ENCODE peak calls at places on chromosomes 13 and 19, in five cellular contexts. J, L, K, A and F are unnamed samples.

GRCh38 chr13:58953638-58954037 is 1210.1 kb downstream of the DIAPH3 start:
- DNase-seq in A (no peak), J (no peak), K (no peak), L (peak; percentile 92), F (no peak)

GRCh38 chr19:42113641-42114348 is 18.5 kb downstream of the POU2F2 start:
- DNase-seq in K (no peak), A (peak; percentile 67), L (peak; percentile 95), J (no peak), F (no peak)

GRCh38 chr13:88288326-88288725 is 617.2 kb downstream of the SLITRK5 start:
- DNase-seq in A (no peak), L (no peak), J (no peak), K (no peak), F (no peak)

GRCh38 chr19:55353803-55354697 is 469 bp downstream of the COX6B2 start:
- DNase-seq in J (no peak), L (peak; percentile 74), K (peak; percentile 62), A (peak; percentile 84), F (no peak)

GRCh38 chr13:43805071-43805468 is 18.3 kb upstream of the ENOX1 start:
- DNase-seq in J (no peak), A (peak; percentile 45), L (no peak), K (no peak), F (no peak)

GRCh38 chr13:74891610-74892009 is 590.4 kb downstream of the TBC1D4 start:
- DNase-seq in L (no peak), J (no peak), K (no peak), A (no peak), F (no peak)

GRCh38 chr13:48661112-48661511 is 7.4 kb downstream of the CYSLTR2 start:
- DNase-seq in J (no peak), K (no peak), L (no peak), A (no peak), F (no peak)

GRCh38 chr19:3132971-3133792 is 2.7 kb upstream of the GNA15 start:
- DNase-seq in K (peak; percentile 56), L (no peak), J (peak; percentile 66), A (no peak), F (no peak)

GRCh38 chr13:50227356-50227755 is 212.1 kb downstream of the KCNRG start:
- DNase-seq in K (no peak), L (no peak), J (no peak), A (no peak), F (no peak)

GRCh38 chr19:3537101-3537437 is 1.9 kb upstream of the TEKTIP1 start:
- DNase-seq in K (no peak), A (no peak), J (no peak), L (no peak), F (no peak)

GRCh38 chr13:86002921-86003488 is 203.8 kb upstream of the SLITRK6 start:
- DNase-seq in J (no peak), K (no peak), A (no peak), L (no peak), F (no peak)

GRCh38 chr19:15108145-15108844 is 1.1 kb downstream of the SYDE1 start:
- DNase-seq in A (no peak), K (no peak), L (no peak), J (no peak), F (no peak)

GRCh38 chr19:27971071-27971470 is 1241.9 kb downstream of the UQCRFS1 start:
- DNase-seq in J (no peak), A (peak; percentile 34), K (no peak), L (no peak), F (no peak)

GRCh38 chr19:15166700-15167099 is 34.1 kb downstream of the NOTCH3 start:
- DNase-seq in L (no peak), J (no peak), A (no peak), K (no peak), F (no peak)

GRCh38 chr13:113917523-113918371 is 53.9 kb upstream of the GAS6 start:
- DNase-seq in J (peak; percentile 56), L (no peak), K (no peak), A (no peak), F (no peak)

GRCh38 chr19:30335306-30335886 is 36.8 kb upstream of the ZNF536 start:
- DNase-seq in L (no peak), K (no peak), J (no peak), A (no peak), F (no peak)

GRCh38 chr13:99605417-99606321 is 104.4 kb downstream of the TM9SF2 start:
- DNase-seq in K (peak; percentile 38), A (peak; percentile 73), L (peak; percentile 63), J (peak; percentile 80), F (no peak)

GRCh38 chr19:1768248-1768647 is 14.9 kb downstream of the ONECUT3 start:
- DNase-seq in K (no peak), A (no peak), L (no peak), J (no peak), F (no peak)

GRCh38 chr13:69194130-69194529 is 913.5 kb upstream of the ATXN8OS start:
- DNase-seq in K (no peak), J (no peak), L (no peak), A (no peak), F (no peak)

GRCh38 chr19:41175825-41176734 is 16.9 kb upstream of the CYP2S1 start:
- DNase-seq in K (peak; percentile 39), L (peak; percentile 24), J (peak; percentile 76), A (peak; percentile 95), F (peak; percentile 88)

GRCh38 chr19:18294467-18294864 is 13.0 kb upstream of the JUND start:
- DNase-seq in K (no peak), L (peak; percentile 61), J (no peak), A (no peak), F (no peak)

GRCh38 chr19:5013761-5014160 is 44.8 kb downstream of the KDM4B start:
- DNase-seq in K (no peak), L (no peak), J (no peak), A (no peak), F (no peak)

GRCh38 chr13:78806457-78806856 is 147.5 kb upstream of the OBI1 start:
- DNase-seq in J (no peak), K (no peak), L (no peak), A (no peak), F (no peak)

DNA sequence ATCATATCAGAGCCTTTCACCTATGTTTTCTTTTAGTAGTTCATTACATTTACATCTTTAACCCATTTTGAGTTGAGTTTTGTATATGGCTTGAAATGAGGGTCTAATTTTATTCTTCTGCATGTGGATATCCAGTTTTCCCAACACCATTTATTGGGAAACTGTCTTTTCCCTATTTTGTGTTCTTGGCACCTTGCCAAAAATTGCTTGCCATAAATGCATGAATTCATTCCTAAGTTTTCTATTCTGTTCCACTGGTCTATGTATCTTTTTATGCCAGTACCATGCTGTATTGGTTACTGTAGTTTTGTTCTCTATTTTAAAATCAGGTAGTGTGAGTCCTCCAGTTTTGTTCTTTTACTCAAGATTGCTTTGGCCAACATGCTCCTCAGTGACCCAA is 144.0 kb upstream of the OBI1 start:
- DNase-seq in L (no peak), A (no peak), K (no peak), J (no peak), F (no peak)
- H3K36me3 ChIP-seq in L (no peaks in the 10 kb centered on the region), A (no peaks in the 10 kb centered on the region), K (no peaks in the 10 kb centered on the region), J (no peaks in the 10 kb centered on the region), F (no peaks in the 10 kb centered on the region)

GRCh38 chr13:23965346-23965745 is 68.0 kb upstream of the C1QTNF9B start:
- DNase-seq in A (no peak), K (peak; percentile 20), J (no peak), L (no peak), F (no peak)

GRCh38 chr13:23963947-23964346 is 66.6 kb upstream of the C1QTNF9B start:
- DNase-seq in L (no peak), K (no peak), A (no peak), J (no peak), F (no peak)

GRCh38 chr13:23963184-23963931 is 66.1 kb upstream of the C1QTNF9B start:
- DNase-seq in J (no peak), K (no peak), L (no peak), A (no peak), F (no peak)

GRCh38 chr13:23966691-23967615 is 69.7 kb upstream of the C1QTNF9B start:
- DNase-seq in A (peak; percentile 34), L (no peak), K (no peak), J (no peak), F (no peak)

DNA sequence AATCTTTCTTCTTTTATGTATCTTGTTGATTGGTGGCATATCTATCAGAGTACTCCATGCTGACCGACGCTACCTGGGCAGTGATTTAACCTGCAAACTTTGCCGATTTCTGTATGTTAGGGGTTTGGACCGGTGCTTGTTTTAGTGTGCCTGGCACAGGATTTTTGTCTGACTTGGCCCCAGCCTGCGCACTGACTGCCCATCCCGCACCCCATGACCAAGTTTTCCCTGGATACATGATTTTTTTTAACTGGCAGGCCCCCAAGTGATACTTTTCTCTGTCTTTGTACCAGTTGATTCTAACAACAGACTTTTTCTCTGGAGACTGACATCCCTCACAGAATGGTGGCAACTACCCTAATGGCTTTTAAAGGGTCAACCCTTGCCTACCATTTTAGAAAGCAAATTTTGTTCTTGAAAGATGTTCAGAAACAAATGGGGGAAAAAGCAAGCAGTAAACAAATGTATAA is 69.0 kb upstream of the C1QTNF9B start:
- DNase-seq in K (no peak), A (no peak), J (no peak), L (no peak), F (no peak)
- H3K27ac ChIP-seq in K (no peak overlapping the region), A (peak overlapping the region; percentile 73), J (no peak overlapping the region), L (no peak overlapping the region), F (no peak overlapping the region)

GRCh38 chr19:38734176-38734425 is 10.2 kb downstream of the CAPN12 start:
- DNase-seq in A (no peak), J (peak; percentile 67), K (peak; percentile 23), L (no peak), F (no peak)

GRCh38 chr19:38734426-38735256 is 9.6 kb downstream of the CAPN12 start:
- DNase-seq in L (peak; percentile 66), A (peak; percentile 40), J (peak; percentile 68), K (peak; percentile 23), F (no peak)

GRCh38 chr19:38733241-38733492 is 11.1 kb downstream of the CAPN12 start:
- DNase-seq in K (no peak), L (no peak), J (no peak), A (no peak), F (no peak)

GRCh38 chr19:38735257-38735686 is 9.0 kb downstream of the CAPN12 start:
- DNase-seq in A (peak; percentile 64), J (peak; percentile 67), L (peak; percentile 25), K (peak; percentile 31), F (no peak)

DNA sequence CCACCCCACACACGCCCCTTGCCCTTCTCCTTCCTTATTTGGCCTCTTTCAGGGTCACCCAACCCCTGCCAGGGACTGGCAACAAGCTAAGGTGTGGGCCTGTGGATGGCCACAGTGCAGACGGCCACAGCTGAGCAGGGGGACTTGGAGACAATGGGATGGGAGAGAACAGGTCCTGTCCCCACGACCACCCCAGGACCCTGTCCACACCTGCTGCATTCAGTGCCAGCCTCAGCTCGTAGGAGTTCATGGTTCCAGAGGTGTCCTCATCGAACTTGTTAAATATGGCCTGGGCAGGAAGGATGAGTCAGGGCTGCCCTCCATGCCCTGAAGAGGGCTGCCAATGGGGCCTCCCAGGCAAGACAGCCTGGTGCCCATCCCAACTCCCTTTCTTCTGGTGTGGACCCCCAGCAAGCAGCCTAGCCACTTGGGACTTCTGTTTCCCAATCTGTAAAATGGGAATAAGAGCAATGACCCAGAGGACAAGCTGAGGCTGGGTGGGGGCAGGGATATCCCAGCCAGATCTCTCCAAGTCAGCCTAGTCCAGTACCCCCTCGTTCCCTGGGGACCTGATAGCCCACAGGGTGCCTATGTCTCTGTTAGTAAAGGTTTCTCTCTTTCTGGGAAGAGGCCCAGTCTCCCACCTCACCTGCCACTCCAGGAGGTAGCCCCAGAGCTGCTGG is 10.6 kb downstream of the CAPN12 start:
- DNase-seq in A (peak; percentile 9), L (peak; percentile 10), K (no peak), J (peak; percentile 65), F (no peak)
- H3K4me1 ChIP-seq in A (peaks cover 5% of the 10 kb centered on the region), L (peaks cover 20% of the 10 kb centered on the region), K (no peaks in the 10 kb centered on the region), J (peaks cover 20% of the 10 kb centered on the region), F (no peaks in the 10 kb centered on the region)

GRCh38 chr13:38334845-38335244 is 14.8 kb upstream of the UFM1 start:
- DNase-seq in K (no peak), L (no peak), A (no peak), J (no peak), F (no peak)
- H3K36me3 ChIP-seq in K (no peaks in the 10 kb centered on the region), L (no peaks in the 10 kb centered on the region), A (no peaks in the 10 kb centered on the region), J (no peaks in the 10 kb centered on the region), F (no peaks in the 10 kb centered on the region)